ENCODE peak calls at places on chromosomes 1 and 21, in ten cellular contexts. T is CD8-positive, alpha-beta T cell; S is neural progenitor cell; G is naive thymus-derived CD4-positive, alpha-beta T cell; I is tibial nerve; A is GM23248; H is stomach; O is left ventricle myocardium inferior; Q is adrenal gland; N is cardiac muscle cell. C is an unnamed sample.

GRCh38 chr21:35256468-35256988 is 207.4 kb upstream of the RUNX1 start:
- DNase-seq in T (no peak), S (peak), G (no peak), I (peak), A (peak), H (peak), O (peak), Q (peak), N (peak), C (no peak)

GRCh38 chr21:16125274-16125673 is 395.5 kb downstream of the USP25 start:
- DNase-seq in T (no peak), S (no peak), G (no peak), I (no peak), A (peak), H (no peak), O (no peak), Q (no peak), N (no peak), C (no peak)

GRCh38 chr1:7207875-7208646 is 422.8 kb downstream of the CAMTA1 start:
- DNase-seq in T (no peak), S (peak), G (no peak), I (no peak), A (peak), H (peak), O (no peak), Q (peak), N (peak), C (no peak)

GRCh38 chr1:82845371-82845770 is 1044.6 kb downstream of the ADGRL2 start:
- DNase-seq in T (no peak), S (peak), G (no peak), I (no peak), A (no peak), H (no peak), O (no peak), Q (no peak), N (no peak), C (no peak)

GRCh38 chr1:224488806-224489584 is 54.4 kb upstream of the WDR26 start:
- DNase-seq in T (no peak), S (no peak), G (no peak), I (no peak), A (peak), H (no peak), O (no peak), Q (no peak), N (no peak), C (no peak)

GRCh38 chr1:22677861-22678521 is 25.0 kb downstream of the C1QB start:
- DNase-seq in T (no peak), S (no peak), G (no peak), I (no peak), A (no peak), H (no peak), O (no peak), Q (no peak), N (no peak), C (no peak)

GRCh38 chr1:101323530-101323929 is 86.7 kb downstream of the S1PR1 start:
- DNase-seq in T (no peak), S (no peak), G (no peak), I (no peak), A (no peak), H (no peak), O (no peak), Q (no peak), N (no peak), C (no peak)

GRCh38 chr1:151372411-151372934 is at the start of gene SELENBP1:
- DNase-seq in T (no peak), S (peak), G (no peak), I (peak), A (peak), H (peak), O (peak), Q (peak), N (peak), C (no peak)

GRCh38 chr1:109397451-109398342 is at the start of gene SORT1:
- DNase-seq in T (peak), S (peak), G (peak), I (peak), A (peak), H (peak), O (peak), Q (peak), N (peak), C (peak)

GRCh38 chr1:243287652-243288051 is 31.8 kb downstream of the SDCCAG8 start:
- DNase-seq in T (no peak), S (no peak), G (no peak), I (no peak), A (peak), H (no peak), O (no peak), Q (no peak), N (peak), C (no peak)

GRCh38 chr1:24329797-24330543 is 10.8 kb downstream of the GRHL3 start:
- DNase-seq in T (no peak), S (no peak), G (no peak), I (no peak), A (peak), H (no peak), O (no peak), Q (no peak), N (peak), C (no peak)

GRCh38 chr1:110021285-110021684 is 13.1 kb upstream of the STRIP1 start:
- DNase-seq in T (no peak), S (no peak), G (no peak), I (no peak), A (no peak), H (no peak), O (no peak), Q (no peak), N (no peak), C (no peak)

GRCh38 chr1:52915211-52915854 is 6.2 kb downstream of the ECHDC2 start:
- DNase-seq in T (no peak), S (no peak), G (no peak), I (no peak), A (no peak), H (no peak), O (no peak), Q (no peak), N (no peak), C (no peak)

GRCh38 chr21:23951251-23951650 is 1656.0 kb downstream of the MRPL39 start:
- DNase-seq in T (no peak), S (no peak), G (no peak), I (no peak), A (no peak), H (no peak), O (no peak), Q (no peak), N (no peak), C (no peak)

GRCh38 chr1:44500181-44501021 is 95.3 kb downstream of the RNF220 start:
- DNase-seq in T (no peak), S (peak), G (no peak), I (no peak), A (peak), H (no peak), O (no peak), Q (no peak), N (peak), C (peak)

GRCh38 chr1:16006552-16007485 is 2.8 kb downstream of the SRARP start:
- DNase-seq in T (no peak), S (no peak), G (no peak), I (no peak), A (peak), H (no peak), O (no peak), Q (no peak), N (peak), C (no peak)

GRCh38 chr1:44803062-44803311 is 2.8 kb downstream of the PLK3 start:
- DNase-seq in T (no peak), S (no peak), G (no peak), I (no peak), A (no peak), H (no peak), O (peak), Q (no peak), N (no peak), C (no peak)

GRCh38 chr1:72037745-72038343 is 244.5 kb downstream of the NEGR1 start:
- DNase-seq in T (no peak), S (peak), G (no peak), I (peak), A (peak), H (peak), O (no peak), Q (peak), N (peak), C (no peak)

GRCh38 chr1:18922848-18923475 is 20.6 kb upstream of the ALDH4A1 start:
- DNase-seq in T (no peak), S (no peak), G (no peak), I (no peak), A (no peak), H (no peak), O (no peak), Q (peak), N (no peak), C (no peak)

DNA sequence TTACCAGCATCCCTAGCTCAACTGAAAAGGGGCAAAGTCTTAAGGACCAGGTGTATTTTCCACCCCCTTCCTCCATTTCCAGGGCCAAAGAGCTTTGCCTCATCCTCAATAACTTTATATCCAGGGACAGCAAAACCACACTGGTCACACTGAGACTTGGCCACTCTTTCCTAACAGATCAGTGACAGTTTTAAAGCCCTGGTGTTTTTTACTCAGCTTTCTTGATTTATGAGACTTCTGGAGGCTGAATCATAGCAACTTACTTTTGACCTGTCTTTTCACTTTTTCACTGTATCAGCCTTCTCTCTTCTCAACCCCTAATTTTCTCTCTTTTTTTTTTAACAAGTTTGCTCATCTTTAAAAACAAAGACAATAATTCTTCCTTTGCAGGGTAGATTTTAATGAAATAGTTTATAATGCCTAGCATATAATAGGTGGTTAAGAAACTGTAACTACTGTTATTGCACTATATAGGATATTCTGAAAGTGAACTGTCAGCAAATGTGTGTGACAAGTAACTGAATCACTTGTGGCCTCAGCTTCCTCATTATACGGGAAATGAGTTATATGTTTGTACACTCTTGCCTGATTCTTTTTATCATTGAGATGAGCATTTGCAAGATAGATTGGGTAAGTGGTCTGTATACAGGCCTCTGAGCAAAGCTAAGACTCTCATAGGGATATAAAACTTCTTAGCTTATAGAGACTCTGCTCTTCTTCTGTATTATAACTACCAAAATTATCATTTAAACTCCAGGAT is 19.7 kb upstream of the DYNLT5 start:
- DNase-seq in T (no peak), S (no peak), G (no peak), I (no peak), A (peak), H (no peak), O (no peak), Q (no peak), N (no peak), C (no peak)
- H3K27ac ChIP-seq in T (no peak), S (no peak), G (no peak), I (no peak), A (peak), H (no peak), O (no peak), Q (no peak), N (no peak), C (no peak)

DNA sequence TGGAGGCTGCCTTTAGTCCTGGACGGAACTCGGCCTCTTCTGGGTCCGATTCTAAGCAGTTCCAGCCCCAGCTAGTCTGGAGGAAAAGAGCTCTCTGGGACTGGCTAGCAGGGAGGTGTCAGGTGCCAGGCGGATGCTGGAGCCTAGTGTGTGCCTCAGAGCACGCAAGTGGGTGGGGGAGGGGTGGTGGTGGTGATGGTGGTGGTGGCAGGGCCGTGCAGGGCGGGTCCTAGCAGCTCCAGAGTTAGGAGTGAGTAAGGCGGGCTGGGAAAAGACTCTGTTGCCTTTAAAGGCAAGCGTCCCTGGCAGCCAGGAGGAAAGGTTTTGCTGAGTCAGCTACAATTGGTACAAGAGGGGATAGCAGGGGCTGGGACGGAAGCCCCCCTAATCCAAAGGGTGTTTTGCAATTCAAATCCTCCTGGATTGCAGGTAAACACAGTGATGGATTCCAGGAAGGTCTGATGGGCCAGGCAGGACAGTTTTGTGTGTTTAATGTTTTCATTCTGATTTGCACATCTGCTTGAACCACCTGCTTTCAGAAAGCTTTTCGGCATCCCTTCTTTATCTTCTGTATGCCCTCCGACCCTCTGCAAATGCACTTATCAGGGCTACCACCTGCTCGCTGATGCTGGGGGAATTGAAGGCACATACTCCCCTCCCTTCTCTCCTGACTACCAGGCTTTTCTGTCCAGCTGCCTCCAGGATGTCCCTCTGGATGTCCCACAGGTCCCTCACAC is 4.1 kb upstream of the SLC2A1 start:
- DNase-seq in T (no peak), S (peak), G (no peak), I (no peak), A (peak), H (peak), O (peak), Q (no peak), N (no peak), C (no peak)
- H3K27ac ChIP-seq in T (no peak), S (peak), G (no peak), I (peak), A (peak), H (no peak), O (no peak), Q (no peak), N (peak), C (no peak)

GRCh38 chr1:154747841-154748766 is 122.0 kb downstream of the KCNN3 start:
- DNase-seq in T (peak), S (peak), G (peak), I (no peak), A (peak), H (no peak), O (peak), Q (no peak), N (peak), C (no peak)

GRCh38 chr1:154745750-154746425 is 124.2 kb downstream of the KCNN3 start:
- DNase-seq in T (no peak), S (no peak), G (no peak), I (no peak), A (no peak), H (no peak), O (no peak), Q (no peak), N (no peak), C (no peak)

GRCh38 chr1:154747380-154747779 is 122.7 kb downstream of the KCNN3 start:
- DNase-seq in T (no peak), S (no peak), G (no peak), I (no peak), A (no peak), H (no peak), O (no peak), Q (no peak), N (no peak), C (no peak)

GRCh38 chr1:154745286-154745731 is 124.8 kb downstream of the KCNN3 start:
- DNase-seq in T (no peak), S (no peak), G (no peak), I (no peak), A (no peak), H (no peak), O (peak), Q (no peak), N (peak), C (no peak)

DNA sequence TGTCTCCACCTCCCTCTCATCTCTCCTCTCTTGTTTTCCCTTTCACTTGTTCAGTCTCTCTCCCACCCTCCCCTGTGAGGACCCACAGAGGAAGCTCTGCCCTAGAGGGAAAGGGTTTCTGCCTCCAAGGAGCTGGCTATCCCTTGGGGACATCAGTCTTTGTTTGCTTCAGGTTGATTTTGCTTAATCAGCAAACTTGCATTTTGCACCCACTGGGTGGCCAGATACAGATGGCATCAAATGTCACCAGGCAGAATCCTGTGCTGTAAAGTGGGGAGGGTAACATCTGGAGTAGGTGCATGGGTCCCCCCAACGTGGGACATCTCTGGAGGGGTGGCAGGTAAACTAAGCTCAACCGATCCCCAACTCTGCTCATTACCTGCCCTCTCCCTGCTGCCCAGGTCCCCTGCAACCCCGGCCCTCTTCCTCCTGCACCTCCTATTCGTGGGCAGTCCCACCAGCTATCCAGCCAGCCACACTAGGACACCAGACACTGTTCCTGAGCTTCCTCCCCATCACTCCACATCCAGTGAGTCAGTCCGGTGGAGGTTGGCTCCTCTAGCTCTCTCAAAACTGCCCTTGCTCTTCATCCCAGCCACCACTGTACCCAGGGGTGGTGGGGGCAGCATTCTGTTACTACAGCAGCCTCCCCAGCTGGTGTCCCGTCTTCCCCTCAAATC is 123.3 kb downstream of the KCNN3 start:
- DNase-seq in T (no peak), S (no peak), G (no peak), I (no peak), A (peak), H (no peak), O (no peak), Q (no peak), N (no peak), C (no peak)
- H3K27ac ChIP-seq in T (no peak), S (no peak), G (peak), I (no peak), A (no peak), H (peak), O (peak), Q (no peak), N (no peak), C (peak)

DNA sequence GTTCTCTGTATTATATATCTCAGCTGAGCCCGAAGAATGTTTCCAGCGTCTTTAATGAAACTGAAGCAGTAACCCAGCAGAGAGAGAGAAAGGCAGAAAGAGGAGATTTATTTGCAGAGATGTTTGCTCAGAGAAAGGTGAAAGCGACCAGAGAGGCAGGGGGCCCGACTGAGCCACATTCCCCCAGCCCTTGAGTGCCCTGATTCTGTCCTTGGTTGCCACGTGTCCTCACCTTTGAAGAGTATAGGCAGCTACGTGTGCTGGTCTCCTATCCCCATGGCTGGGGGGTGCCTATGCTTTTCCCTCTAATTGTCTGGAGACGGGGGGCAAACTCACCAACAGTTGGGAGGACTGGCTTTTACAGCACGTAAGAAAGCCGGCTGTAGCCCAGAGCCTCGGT is 166.3 kb downstream of the TRABD2B start:
- DNase-seq in T (no peak), S (no peak), G (no peak), I (no peak), A (no peak), H (no peak), O (no peak), Q (no peak), N (no peak), C (no peak)
- H3K27ac ChIP-seq in T (no peak), S (no peak), G (no peak), I (no peak), A (no peak), H (no peak), O (no peak), Q (no peak), N (no peak), C (no peak)

DNA sequence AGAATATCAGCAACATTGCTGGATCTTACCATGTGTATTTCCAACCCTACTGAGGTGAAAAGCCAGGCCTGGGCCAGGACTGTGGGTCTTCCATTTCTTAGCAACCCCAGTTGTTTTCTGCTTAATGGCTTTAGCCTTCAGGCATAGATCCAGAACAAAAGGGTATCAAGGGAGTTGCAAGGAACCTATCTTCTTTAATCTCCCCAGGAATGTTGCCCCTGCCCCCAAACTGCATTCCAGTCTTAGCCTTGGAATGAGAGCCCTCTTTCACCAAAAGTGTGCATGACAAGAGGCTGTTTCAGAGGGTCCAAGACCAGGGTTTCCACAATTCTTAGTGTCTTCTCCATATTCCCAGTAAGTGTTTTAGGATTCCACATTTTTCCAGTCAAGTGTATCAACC is 87.9 kb upstream of the SOX13 start:
- DNase-seq in T (no peak), S (peak), G (no peak), I (no peak), A (no peak), H (no peak), O (no peak), Q (no peak), N (peak), C (no peak)
- H3K27ac ChIP-seq in T (no peak), S (peak), G (no peak), I (no peak), A (no peak), H (no peak), O (no peak), Q (no peak), N (no peak), C (no peak)

GRCh38 chr1:153333902-153334301 is 14.7 kb downstream of the PGLYRP4 start:
- DNase-seq in T (no peak), S (no peak), G (no peak), I (no peak), A (no peak), H (no peak), O (no peak), Q (no peak), N (no peak), C (no peak)
- H3K27ac ChIP-seq in T (no peak), S (no peak), G (no peak), I (no peak), A (no peak), H (no peak), O (no peak), Q (no peak), N (no peak), C (no peak)

DNA sequence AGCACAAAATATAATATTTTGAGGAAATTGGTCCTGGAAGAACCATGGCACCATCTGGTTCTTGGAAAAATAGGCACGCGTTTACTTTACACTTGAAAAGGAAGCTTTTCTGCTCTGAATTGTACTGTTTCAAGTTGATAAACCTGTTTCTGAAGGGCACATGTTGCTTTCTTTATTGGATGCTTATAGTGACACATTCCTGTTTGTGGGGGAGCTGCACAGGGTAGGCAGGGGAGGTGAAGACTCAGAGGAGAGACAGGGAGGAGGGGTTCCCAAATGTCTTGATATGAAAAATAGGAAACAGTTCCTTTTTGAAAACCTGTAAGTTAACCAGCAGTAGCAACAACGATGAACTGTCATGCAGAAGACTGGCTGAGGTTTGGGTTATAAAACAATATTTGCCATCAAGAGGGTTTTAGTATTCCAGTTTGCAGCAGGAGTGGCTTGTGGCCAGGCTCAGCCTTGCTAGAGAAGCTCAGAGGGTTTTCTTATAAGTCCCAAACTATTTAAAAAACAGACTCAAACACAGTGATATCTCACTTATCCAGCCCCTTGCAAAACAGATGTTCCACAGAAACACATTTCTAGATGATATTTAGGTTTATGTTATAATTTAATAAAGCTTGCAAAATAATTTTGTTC is 127.0 kb upstream of the MROH9 start:
- DNase-seq in T (no peak), S (no peak), G (no peak), I (no peak), A (no peak), H (no peak), O (no peak), Q (no peak), N (no peak), C (no peak)
- H3K27ac ChIP-seq in T (no peak), S (no peak), G (no peak), I (no peak), A (no peak), H (no peak), O (no peak), Q (no peak), N (no peak), C (no peak)